ENCODE peak calls at places on chromosome 15, in seven cellular contexts. One of them, this sample, is unnamed.

GRCh38 chr15:66842710-66843441 is 140.8 kb downstream of the SMAD6 start:
- DNase-seq in NCI-H1694 treated with DMSO at 0.1 percent for 48 hours: no peak
- DNase-seq in activated CD4-positive, alpha-beta T cell treated with anti-CD3 and anti-CD28 coated beads, Interleukin-2, amount 50 U/mL, for 24 hours: no peak
- DNase-seq in heart right ventricle: peak; percentile 72
- DNase-seq in sigmoid colon: peak; percentile 91
- DNase-seq in MV-4-11: peak; percentile 38
- DNase-seq in CD4-positive, alpha-beta T cell: no peak
- DNase-seq in this sample: peak; percentile 56

GRCh38 chr15:72358532-72359180 is 17.2 kb downstream of the HEXA start:
- DNase-seq in NCI-H1694 treated with DMSO at 0.1 percent for 48 hours: no peak
- DNase-seq in sigmoid colon: peak; percentile 74
- DNase-seq in CD4-positive, alpha-beta T cell: no peak
- DNase-seq in MV-4-11: peak; percentile 19
- DNase-seq in heart right ventricle: peak; percentile 55
- DNase-seq in activated CD4-positive, alpha-beta T cell treated with anti-CD3 and anti-CD28 coated beads, Interleukin-2, amount 50 U/mL, for 24 hours: no peak
- DNase-seq in this sample: peak; percentile 79

GRCh38 chr15:77464129-77464865 is 43.6 kb downstream of the HMG20A start:
- DNase-seq in heart right ventricle: no peak
- DNase-seq in CD4-positive, alpha-beta T cell: no peak
- DNase-seq in activated CD4-positive, alpha-beta T cell treated with anti-CD3 and anti-CD28 coated beads, Interleukin-2, amount 50 U/mL, for 24 hours: no peak
- DNase-seq in sigmoid colon: no peak
- DNase-seq in NCI-H1694 treated with DMSO at 0.1 percent for 48 hours: no peak
- DNase-seq in MV-4-11: no peak
- DNase-seq in this sample: no peak

GRCh38 chr15:28936081-28936480 is 50.3 kb downstream of the APBA2 start:
- DNase-seq in sigmoid colon: peak; percentile 14
- DNase-seq in heart right ventricle: no peak
- DNase-seq in MV-4-11: no peak
- DNase-seq in CD4-positive, alpha-beta T cell: no peak
- DNase-seq in activated CD4-positive, alpha-beta T cell treated with anti-CD3 and anti-CD28 coated beads, Interleukin-2, amount 50 U/mL, for 24 hours: no peak
- DNase-seq in NCI-H1694 treated with DMSO at 0.1 percent for 48 hours: no peak
- DNase-seq in this sample: no peak

GRCh38 chr15:87711011-87711410 is 545.5 kb downstream of the NTRK3 start:
- DNase-seq in activated CD4-positive, alpha-beta T cell treated with anti-CD3 and anti-CD28 coated beads, Interleukin-2, amount 50 U/mL, for 24 hours: no peak
- DNase-seq in MV-4-11: no peak
- DNase-seq in heart right ventricle: no peak
- DNase-seq in NCI-H1694 treated with DMSO at 0.1 percent for 48 hours: no peak
- DNase-seq in CD4-positive, alpha-beta T cell: no peak
- DNase-seq in sigmoid colon: no peak
- DNase-seq in this sample: no peak

GRCh38 chr15:81897011-81897677 is 148.7 kb downstream of the MEX3B start:
- DNase-seq in heart right ventricle: no peak
- DNase-seq in activated CD4-positive, alpha-beta T cell treated with anti-CD3 and anti-CD28 coated beads, Interleukin-2, amount 50 U/mL, for 24 hours: no peak
- DNase-seq in MV-4-11: no peak
- DNase-seq in NCI-H1694 treated with DMSO at 0.1 percent for 48 hours: peak; percentile 4
- DNase-seq in CD4-positive, alpha-beta T cell: no peak
- DNase-seq in sigmoid colon: peak; percentile 69
- DNase-seq in this sample: no peak

GRCh38 chr15:54428596-54428995 is 450.4 kb downstream of the UNC13C start:
- DNase-seq in heart right ventricle: no peak
- DNase-seq in sigmoid colon: no peak
- DNase-seq in MV-4-11: no peak
- DNase-seq in CD4-positive, alpha-beta T cell: no peak
- DNase-seq in activated CD4-positive, alpha-beta T cell treated with anti-CD3 and anti-CD28 coated beads, Interleukin-2, amount 50 U/mL, for 24 hours: no peak
- DNase-seq in NCI-H1694 treated with DMSO at 0.1 percent for 48 hours: no peak
- DNase-seq in this sample: no peak

GRCh38 chr15:90838066-90838465 is 30.3 kb upstream of the FURIN start:
- DNase-seq in activated CD4-positive, alpha-beta T cell treated with anti-CD3 and anti-CD28 coated beads, Interleukin-2, amount 50 U/mL, for 24 hours: peak; percentile 66
- DNase-seq in heart right ventricle: no peak
- DNase-seq in NCI-H1694 treated with DMSO at 0.1 percent for 48 hours: no peak
- DNase-seq in MV-4-11: no peak
- DNase-seq in sigmoid colon: no peak
- DNase-seq in CD4-positive, alpha-beta T cell: peak; percentile 76
- DNase-seq in this sample: no peak

GRCh38 chr15:56243774-56244236 is at the start of gene RFX7:
- DNase-seq in NCI-H1694 treated with DMSO at 0.1 percent for 48 hours: peak; percentile 43
- DNase-seq in CD4-positive, alpha-beta T cell: peak; percentile 65
- DNase-seq in activated CD4-positive, alpha-beta T cell treated with anti-CD3 and anti-CD28 coated beads, Interleukin-2, amount 50 U/mL, for 24 hours: peak; percentile 50
- DNase-seq in MV-4-11: peak; percentile 27
- DNase-seq in heart right ventricle: peak; percentile 65
- DNase-seq in sigmoid colon: peak; percentile 84
- DNase-seq in this sample: peak; percentile 62

GRCh38 chr15:95994418-95994817 is 336.1 kb upstream of the NR2F2 start:
- DNase-seq in CD4-positive, alpha-beta T cell: no peak
- DNase-seq in heart right ventricle: no peak
- DNase-seq in activated CD4-positive, alpha-beta T cell treated with anti-CD3 and anti-CD28 coated beads, Interleukin-2, amount 50 U/mL, for 24 hours: no peak
- DNase-seq in MV-4-11: no peak
- DNase-seq in NCI-H1694 treated with DMSO at 0.1 percent for 48 hours: no peak
- DNase-seq in sigmoid colon: no peak
- DNase-seq in this sample: no peak

This sample was measured in ELF-1.